ENCODE peak calls at places on chromosomes 6 and 20, in five cellular contexts. U is hepatocyte, J is fibroblast of lung, T is GM23338, I is mammary epithelial cell. Z is an unnamed sample.
A peak's percentile ranks its signal among the peaks of the same experiment; 100 is the strongest.

GRCh38 chr20:47315339-47315662 is 41.2 kb downstream of the ZMYND8 start:
- DNase-seq in U (no peak), J (no peak), T (peak; percentile 62), I (no peak), Z (peak; percentile 48)

GRCh38 chr20:63627700-63628245 is 872 bp upstream of the GMEB2 start:
- DNase-seq in U (no peak), J (no peak), T (no peak), I (no peak), Z (no peak)

GRCh38 chr6:132964868-132965382 is 150.6 kb downstream of the RPS12 start:
- DNase-seq in U (no peak), J (no peak), T (no peak), I (no peak), Z (no peak)

GRCh38 chr6:89817481-89817880 is 2.1 kb downstream of the MDN1 start:
- DNase-seq in U (no peak), J (no peak), T (peak; percentile 92), I (no peak), Z (peak; percentile 81)

GRCh38 chr6:128767705-128768104 is 115.2 kb upstream of the LAMA2 start:
- DNase-seq in U (no peak), J (no peak), T (no peak), I (no peak), Z (no peak)

GRCh38 chr6:147567141-147567805 is 58.8 kb downstream of the SAMD5 start:
- DNase-seq in U (no peak), J (no peak), T (no peak), I (no peak), Z (no peak)

GRCh38 chr6:138088307-138088744 is 18.9 kb downstream of the PERP start:
- DNase-seq in U (peak; percentile 69), J (peak; percentile 90), T (no peak), I (peak; percentile 95), Z (no peak)

GRCh38 chr6:84052204-84052882 is 18.8 kb downstream of the MRAP2 start:
- DNase-seq in U (peak; percentile 53), J (peak; percentile 67), T (peak; percentile 89), I (peak; percentile 30), Z (peak; percentile 86)

GRCh38 chr6:41039060-41039998 is at the start of gene UNC5CL:
- DNase-seq in U (peak; percentile 83), J (no peak), T (peak; percentile 88), I (peak; percentile 57), Z (peak; percentile 63)

GRCh38 chr20:20407891-20408805 is 40.2 kb downstream of the INSM1 start:
- DNase-seq in U (no peak), J (peak; percentile 49), T (peak; percentile 46), I (no peak), Z (peak; percentile 18)

GRCh38 chr20:36550797-36551299 is 9.5 kb downstream of the MYL9 start:
- DNase-seq in U (no peak), J (peak; percentile 38), T (no peak), I (peak; percentile 26), Z (no peak)

GRCh38 chr6:155274106-155274505 is 10.3 kb downstream of the CLDN20 start:
- DNase-seq in U (no peak), J (peak; percentile 70), T (no peak), I (peak; percentile 21), Z (no peak)

GRCh38 chr20:5513975-5514516 is 197.3 kb upstream of the PROKR2 start:
- DNase-seq in U (peak; percentile 75), J (peak; percentile 33), T (no peak), I (peak; percentile 40), Z (no peak)

GRCh38 chr20:31496761-31497295 is 17.4 kb upstream of the HM13 start:
- DNase-seq in U (peak; percentile 52), J (no peak), T (no peak), I (no peak), Z (no peak)

GRCh38 chr6:85124472-85125428 is 325.1 kb upstream of the NT5E start:
- DNase-seq in U (no peak), J (no peak), T (no peak), I (no peak), Z (no peak)

GRCh38 chr6:30518505-30518850 is 29.2 kb downstream of the HLA-E start:
- DNase-seq in U (no peak), J (no peak), T (peak; percentile 42), I (no peak), Z (no peak)

GRCh38 chr6:5058254-5058653 is 26.9 kb upstream of the PPP1R3G start:
- DNase-seq in U (no peak), J (peak; percentile 7), T (no peak), I (no peak), Z (no peak)

GRCh38 chr20:43727980-43728590 is 1.3 kb upstream of the GTSF1L start:
- DNase-seq in U (no peak), J (no peak), T (no peak), I (no peak), Z (no peak)

GRCh38 chr6:163416640-163417253 is 2.2 kb downstream of the QKI start:
- DNase-seq in U (peak; percentile 81), J (peak; percentile 86), T (peak; percentile 84), I (peak; percentile 79), Z (peak; percentile 70)

GRCh38 chr6:26043389-26044139 is 43.7 kb upstream of the HFE start:
- DNase-seq in U (no peak), J (peak; percentile 96), T (peak; percentile 57), I (peak; percentile 95), Z (no peak)

GRCh38 chr6:27280064-27280539 is 32.0 kb downstream of the POM121L2 start:
- DNase-seq in U (peak; percentile 73), J (peak; percentile 52), T (peak; percentile 82), I (peak; percentile 63), Z (peak; percentile 63)

GRCh38 chr6:129491436-129491835 is 218.5 kb downstream of the ARHGAP18 start:
- DNase-seq in U (no peak), J (peak; percentile 78), T (no peak), I (no peak), Z (no peak)

GRCh38 chr6:128964233-128964755 is 81.4 kb downstream of the LAMA2 start:
- DNase-seq in U (no peak), J (no peak), T (no peak), I (no peak), Z (no peak)

GRCh38 chr6:16438677-16439615 is 200.6 kb downstream of the GMPR start:
- DNase-seq in U (no peak), J (peak; percentile 64), T (no peak), I (peak; percentile 62), Z (no peak)

GRCh38 chr20:59958123-59958522 is at the start of gene CDH26:
- DNase-seq in U (no peak), J (no peak), T (no peak), I (no peak), Z (no peak)

GRCh38 chr6:139372326-139373153 is 1.9 kb downstream of the CITED2 start:
- DNase-seq in U (no peak), J (peak; percentile 24), T (no peak), I (no peak), Z (no peak)

GRCh38 chr20:25081065-25081729 is 744 bp downstream of the VSX1 start:
- DNase-seq in U (peak; percentile 71), J (no peak), T (peak; percentile 94), I (no peak), Z (peak; percentile 89)

GRCh38 chr20:25078662-25079061 is 3.3 kb downstream of the VSX1 start:
- DNase-seq in U (no peak), J (no peak), T (no peak), I (no peak), Z (no peak)

GRCh38 chr20:25076731-25077609 is 5.0 kb downstream of the VSX1 start:
- DNase-seq in U (no peak), J (peak; percentile 9), T (peak; percentile 49), I (peak; percentile 65), Z (peak; percentile 27)

GRCh38 chr20:25077610-25078169 is 4.3 kb downstream of the VSX1 start:
- DNase-seq in U (no peak), J (peak; percentile 14), T (peak; percentile 72), I (no peak), Z (peak; percentile 57)

DNA sequence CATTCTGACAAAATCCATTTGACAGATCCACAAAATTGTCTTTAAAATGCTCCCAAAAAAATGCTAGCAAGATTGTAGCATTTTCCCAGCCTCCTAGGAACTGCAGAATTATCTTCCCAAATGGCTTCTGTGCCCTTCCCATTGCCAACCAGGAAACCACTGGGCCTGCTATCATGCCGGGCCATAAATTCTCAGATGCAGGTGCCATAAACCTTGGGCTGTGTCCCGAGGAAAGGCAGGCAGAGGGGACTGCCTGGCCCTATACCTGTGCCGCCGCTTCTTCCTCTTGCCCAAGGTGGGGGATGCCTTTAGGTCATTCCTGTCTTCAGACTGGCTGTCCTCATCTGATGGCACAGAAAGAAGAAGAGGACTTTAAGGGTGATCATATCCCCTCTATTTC is 2.8 kb downstream of the VSX1 start:
- DNase-seq in U (no peak), J (no peak), T (no peak), I (no peak), Z (no peak)
- TF ChIP-seq EZH2 in U (no peak), J (no peak), T (no peak), I (no peak), Z (no peak)

DNA sequence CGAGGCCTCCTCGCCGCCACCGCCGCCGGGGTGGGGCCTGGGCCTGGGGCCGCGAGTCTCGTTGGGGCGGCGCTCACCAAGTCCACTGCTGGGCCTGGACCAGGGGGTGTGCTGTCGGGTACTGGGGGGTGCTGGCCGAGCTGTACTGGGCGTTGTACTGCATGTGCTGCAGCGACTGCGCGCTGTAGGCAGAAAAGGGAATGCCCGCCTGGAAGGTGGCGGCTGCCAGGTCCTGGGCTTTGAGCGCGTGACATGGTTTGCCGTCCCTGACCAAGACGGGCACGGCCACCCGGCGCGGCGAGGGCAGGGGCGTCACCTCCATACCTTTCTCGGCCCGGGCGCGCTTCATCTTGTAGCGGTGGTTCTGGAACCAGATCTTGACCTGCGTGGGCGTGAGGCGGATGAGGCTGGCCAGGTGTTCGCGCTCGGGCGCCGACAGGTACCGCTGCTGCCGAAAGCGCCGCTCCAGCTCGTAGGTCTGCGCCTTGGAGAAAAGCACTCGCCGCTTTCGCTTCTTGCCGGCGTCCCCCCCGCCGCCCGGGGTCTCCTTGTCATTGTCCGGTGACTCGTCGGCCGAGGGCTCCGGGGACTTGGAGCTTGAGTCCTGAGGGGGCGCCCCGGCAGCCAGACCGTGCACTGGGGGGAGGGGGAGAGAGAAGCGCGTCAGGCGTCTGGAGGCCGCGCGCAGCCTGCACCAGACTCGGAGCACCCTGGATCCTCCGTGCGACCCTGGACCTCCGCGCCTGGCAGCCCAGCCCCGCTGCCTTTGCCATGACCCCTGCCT is 1.8 kb downstream of the NKX2-2 start:
- DNase-seq in U (no peak), J (no peak), T (peak; percentile 71), I (no peak), Z (peak; percentile 74)
- TF ChIP-seq EZH2 in U (no peak), J (peak; percentile 68), T (peak; percentile 89), I (no peak), Z (peak; percentile 34)

DNA sequence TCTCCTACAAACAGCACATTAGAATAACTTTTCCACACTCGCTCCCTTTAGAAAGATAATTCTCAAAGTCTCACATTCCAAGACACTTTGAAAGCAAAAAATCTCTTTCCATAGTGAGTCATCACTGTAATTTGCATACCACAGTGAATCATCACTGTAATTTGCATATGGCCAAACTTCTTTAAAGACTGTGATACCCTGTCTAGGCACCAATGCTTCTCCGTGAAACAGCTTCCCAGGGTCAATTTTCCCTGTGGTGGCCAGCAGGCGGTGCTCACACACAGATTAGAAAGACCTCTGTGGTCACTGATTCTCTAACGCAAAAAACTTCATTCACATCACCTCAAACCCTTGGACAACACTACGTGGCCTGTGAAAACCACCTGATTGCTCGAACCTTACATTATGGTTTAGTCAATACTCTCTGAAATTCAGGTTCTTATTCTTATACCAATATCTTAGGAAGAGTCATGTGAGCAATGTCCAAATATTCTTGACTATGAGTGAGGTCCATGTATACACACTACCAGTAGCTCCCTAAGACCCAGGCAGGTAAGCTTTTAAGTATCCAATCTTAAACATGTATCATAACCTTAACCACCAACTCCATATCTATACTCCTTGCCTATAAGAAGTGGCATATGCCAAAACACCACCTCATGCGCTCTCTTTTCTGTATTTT is 78.5 kb upstream of the PHACTR1 start:
- DNase-seq in U (peak; percentile 80), J (peak; percentile 86), T (peak; percentile 89), I (peak; percentile 68), Z (peak; percentile 76)
- TF ChIP-seq EZH2 in U (no peak), J (no peak), T (no peak), I (no peak), Z (no peak)

GRCh38 chr20:48910360-48910781 is 11.1 kb upstream of the ARFGEF2 start:
- DNase-seq in U (no peak), J (no peak), T (no peak), I (no peak), Z (no peak)
- TF ChIP-seq EZH2 in U (no peak), J (no peak), T (no peak), I (no peak), Z (no peak)